ENCODE peak calls at places on chromosome 3, in four cellular contexts. B is Calu3; V is stimulated activated CD4-positive, alpha-beta T cell treated with anti-CD3 and anti-CD28 coated beads, Interleukin-12 subunit alpha, Interleukin-12 subunit beta, amount 100 ng/mL, for 4 hours; J is HT-29. T is an unnamed sample.

GRCh38 chr3:64546856-64547255 is 140.9 kb downstream of the ADAMTS9 start:
- DNase-seq in J (no peak), V (no peak), B (no peak), T (no peak)

GRCh38 chr3:127763816-127764215 is 58.5 kb downstream of the MGLL start:
- DNase-seq in V (no peak), B (no peak), J (no peak), T (no peak)

GRCh38 chr3:128482857-128483656 is 9.9 kb downstream of the GATA2 start:
- DNase-seq in V (no peak), B (no peak), J (no peak), T (peak; percentile 44)

GRCh38 chr3:181265750-181266333 is 276.3 kb upstream of the DNAJC19 start:
- DNase-seq in J (no peak), V (no peak), B (peak; percentile 13), T (no peak)

GRCh38 chr3:66372681-66373350 is 128.0 kb downstream of the LRIG1 start:
- DNase-seq in J (peak; percentile 12), V (peak; percentile 12), B (no peak), T (no peak)

GRCh38 chr3:39531066-39531465 is 63.6 kb downstream of the MOBP start:
- DNase-seq in J (no peak), V (no peak), B (no peak), T (no peak)

GRCh38 chr3:56296361-56296760 is 171.9 kb downstream of the ERC2 start:
- DNase-seq in V (no peak), J (no peak), B (no peak), T (no peak)

GRCh38 chr3:134708671-134709070 is 57.8 kb upstream of the KY start:
- DNase-seq in B (no peak), J (no peak), V (no peak), T (peak; percentile 86)

GRCh38 chr3:119810018-119810435 is 28.1 kb downstream of the NR1I2 start:
- DNase-seq in B (no peak), V (peak; percentile 57), J (no peak), T (peak; percentile 9)

GRCh38 chr3:29329986-29330514 is 49.2 kb downstream of the RBMS3 start:
- DNase-seq in J (no peak), V (no peak), B (no peak), T (peak; percentile 32)

GRCh38 chr3:99128740-99129505 is 227.4 kb upstream of the DCBLD2 start:
- DNase-seq in B (peak; percentile 6), V (no peak), J (no peak), T (peak; percentile 96)

GRCh38 chr3:194880940-194881925 is 195.6 kb downstream of the FAM43A start:
- DNase-seq in B (no peak), J (no peak), V (no peak), T (no peak)

GRCh38 chr3:139975592-139976360 is 40.8 kb downstream of the CLSTN2 start:
- DNase-seq in J (no peak), V (no peak), B (no peak), T (peak; percentile 6)

GRCh38 chr3:15542641-15543040 is 21.1 kb upstream of the COLQ start:
- DNase-seq in V (no peak), J (no peak), B (no peak), T (no peak)

GRCh38 chr3:110955301-110955880 is 116.2 kb upstream of the NECTIN3 start:
- DNase-seq in J (no peak), V (no peak), B (no peak), T (peak; percentile 43)

GRCh38 chr3:39850707-39851014 is 41.3 kb downstream of the MYRIP start:
- DNase-seq in B (no peak), J (no peak), V (no peak), T (no peak)